ENCODE peak calls at places on chromosomes 16 and 17, in nine cellular contexts. U is endodermal cell, Y is lung, F is neuronal stem cell, D is cardiac muscle cell, E is ovary, Z is kidney, W is psoas muscle, O is A673. P is an unnamed sample. For H3K4me1, the result is how much of the 10 kb centered on the place peaks cover.

GRCh38 chr17:68909066-68909465 is 46.1 kb downstream of the ABCA8 start:
- DNase-seq in D (peak), Y (peak), O (peak), U (no peak), W (peak), F (no peak), E (peak), Z (no peak), P (peak)

GRCh38 chr17:17124341-17124740 is 81.8 kb downstream of the PLD6 start:
- DNase-seq in O (no peak), E (no peak), F (no peak), U (no peak), Z (no peak), Y (no peak), D (no peak), W (no peak), P (no peak)

GRCh38 chr16:50121721-50122445 is 31.2 kb upstream of the TENT4B start:
- DNase-seq in O (no peak), Y (no peak), Z (no peak), F (no peak), W (no peak), U (no peak), D (no peak), E (no peak), P (no peak)

GRCh38 chr17:75151893-75152292 is 2.4 kb downstream of the JPT1 start:
- DNase-seq in Z (no peak), E (no peak), U (no peak), W (no peak), F (no peak), Y (no peak), D (no peak), O (peak), P (no peak)

GRCh38 chr16:4945560-4946502 is 8.9 kb upstream of the PPL start:
- DNase-seq in D (no peak), Y (peak), O (peak), U (no peak), F (no peak), E (peak), W (peak), Z (peak), P (peak)

GRCh38 chr17:29357821-29358232 is 32.3 kb upstream of the TAOK1 start:
- DNase-seq in F (no peak), O (no peak), W (no peak), D (peak), E (no peak), U (no peak), Y (no peak), Z (no peak), P (no peak)

GRCh38 chr17:67742025-67742424 is 24.3 kb downstream of the NOL11 start:
- DNase-seq in U (no peak), Y (no peak), D (no peak), W (no peak), F (no peak), E (no peak), O (no peak), Z (no peak), P (no peak)

GRCh38 chr17:61139219-61139618 is 260.4 kb upstream of the TBX2 start:
- DNase-seq in O (no peak), Z (no peak), D (peak), E (no peak), U (no peak), F (no peak), W (no peak), Y (no peak), P (no peak)

GRCh38 chr16:23739516-23739915 is 15.3 kb upstream of the CHP2 start:
- DNase-seq in U (no peak), W (no peak), D (no peak), F (no peak), Z (no peak), O (no peak), Y (no peak), E (no peak), P (no peak)

GRCh38 chr16:63883091-63883490 is 1238.8 kb downstream of the CDH11 start:
- DNase-seq in Y (no peak), U (no peak), F (no peak), D (no peak), E (no peak), O (no peak), W (no peak), Z (no peak), P (no peak)

GRCh38 chr16:21104124-21104860 is 46.4 kb downstream of the DNAH3 start:
- DNase-seq in F (no peak), Z (no peak), U (no peak), Y (no peak), O (peak), W (no peak), D (peak), E (no peak), P (peak)

GRCh38 chr16:73036074-73036826 is 11.7 kb downstream of the ZFHX3 start:
- DNase-seq in E (no peak), U (peak), Z (peak), W (no peak), O (peak), F (peak), Y (no peak), D (no peak), P (no peak)

GRCh38 chr16:46973457-46974324 is at the start of gene DNAJA2:
- DNase-seq in D (peak), U (peak), W (peak), E (peak), Z (peak), O (peak), F (peak), Y (peak), P (peak)

GRCh38 chr17:40548982-40549680 is 16.1 kb downstream of the CCR7 start:
- DNase-seq in E (peak), Y (peak), W (peak), Z (no peak), F (no peak), D (peak), U (peak), O (no peak), P (peak)

GRCh38 chr17:4850236-4850635 is 17.1 kb downstream of the MINK1 start:
- DNase-seq in O (no peak), F (no peak), Y (no peak), U (no peak), E (no peak), Z (peak), D (no peak), W (no peak), P (no peak)

GRCh38 chr17:31294231-31294630 is 2.8 kb downstream of the OMG start:
- DNase-seq in Y (no peak), W (no peak), E (no peak), O (no peak), Z (no peak), U (no peak), D (no peak), F (no peak), P (no peak)

GRCh38 chr17:76566988-76567431 is 18.6 kb downstream of the ST6GALNAC2 start:
- DNase-seq in E (no peak), U (peak), W (no peak), F (no peak), Z (no peak), Y (no peak), O (no peak), D (no peak), P (no peak)

GRCh38 chr17:40530531-40530987 is 29.1 kb upstream of the TNS4 start:
- DNase-seq in D (no peak), E (no peak), Y (no peak), F (no peak), W (no peak), U (peak), Z (no peak), O (no peak), P (no peak)

GRCh38 chr17:40516581-40517285 is 15.3 kb upstream of the TNS4 start:
- DNase-seq in Y (no peak), O (no peak), W (no peak), Z (no peak), E (no peak), U (peak), F (no peak), D (peak), P (no peak)

GRCh38 chr17:214881-215331 is 33.5 kb upstream of the DOC2B start:
- DNase-seq in W (peak), D (no peak), Y (no peak), E (no peak), Z (peak), F (no peak), U (no peak), O (no peak), P (no peak)

GRCh38 chr17:83005639-83006038 is 73.8 kb upstream of the METRNL start:
- DNase-seq in W (no peak), E (no peak), U (peak), Z (no peak), O (no peak), D (no peak), F (no peak), Y (no peak), P (peak)

GRCh38 chr17:5509482-5509881 is 23.1 kb downstream of the MIS12 start:
- DNase-seq in U (no peak), Z (no peak), O (no peak), W (no peak), F (no peak), E (no peak), D (peak), Y (no peak), P (no peak)

GRCh38 chr16:27350006-27350405 is 36.2 kb downstream of the IL4R start:
- DNase-seq in W (no peak), E (no peak), F (no peak), Z (no peak), Y (no peak), U (no peak), O (no peak), D (no peak), P (no peak)

GRCh38 chr17:72302735-72303134 is 181.9 kb downstream of the SOX9 start:
- DNase-seq in D (no peak), Y (no peak), U (no peak), W (no peak), E (no peak), F (no peak), O (no peak), Z (no peak), P (no peak)

GRCh38 chr17:73231363-73231762 is 30.3 kb downstream of the CPSF4L start:
- DNase-seq in F (no peak), D (peak), Y (no peak), U (no peak), W (no peak), Z (no peak), E (peak), O (peak), P (no peak)

GRCh38 chr17:72116692-72117469 is 3.9 kb upstream of the SOX9 start:
- DNase-seq in O (no peak), U (peak), D (peak), Z (no peak), F (no peak), Y (no peak), E (no peak), W (no peak), P (no peak)

GRCh38 chr16:76114681-76115080 is 162.5 kb upstream of the CNTNAP4 start:
- DNase-seq in W (no peak), O (peak), E (no peak), U (no peak), D (no peak), Y (no peak), Z (no peak), F (no peak), P (no peak)

GRCh38 chr17:67068999-67069398 is 24.6 kb downstream of the CACNG1 start:
- DNase-seq in O (peak), E (no peak), U (no peak), Y (no peak), D (no peak), Z (no peak), W (no peak), F (no peak), P (no peak)

GRCh38 chr16:84700518-84701277 is 898 bp downstream of the USP10 start:
- DNase-seq in O (peak), F (peak), Y (no peak), W (no peak), E (no peak), D (no peak), Z (no peak), U (peak), P (no peak)

GRCh38 chr16:84068041-84068440 is 25.4 kb upstream of the SLC38A8 start:
- DNase-seq in W (no peak), D (no peak), E (no peak), O (no peak), U (no peak), F (no peak), Y (no peak), Z (no peak), P (no peak)

GRCh38 chr16:7257026-7257425 is 75.6 kb upstream of the RBFOX1 start:
- DNase-seq in E (no peak), Z (no peak), F (no peak), W (no peak), Y (no peak), D (no peak), O (no peak), U (no peak), P (no peak)

GRCh38 chr16:57576429-57576870 is 34.0 kb downstream of the ADGRG5 start:
- DNase-seq in Y (peak), O (peak), D (peak), E (peak), W (peak), F (peak), Z (peak), U (peak), P (peak)

GRCh38 chr17:18371455-18371854 is 6.1 kb upstream of the EVPLL start:
- DNase-seq in W (no peak), F (no peak), D (no peak), O (no peak), Y (no peak), E (no peak), U (no peak), Z (no peak), P (no peak)

GRCh38 chr17:59666235-59666634 is 41.0 kb downstream of the PTRH2 start:
- DNase-seq in Z (no peak), F (no peak), Y (no peak), E (no peak), U (no peak), O (peak), W (no peak), D (peak), P (no peak)

GRCh38 chr16:18829221-18829620 is 27.9 kb upstream of the ARL6IP1 start:
- DNase-seq in D (no peak), Y (no peak), Z (no peak), F (no peak), O (no peak), E (no peak), W (no peak), U (no peak), P (no peak)

GRCh38 chr16:149024-149675 is 3.3 kb upstream of the HBZ start:
- DNase-seq in F (no peak), E (no peak), U (no peak), Y (no peak), D (peak), Z (no peak), O (no peak), W (no peak), P (no peak)

GRCh38 chr17:45018514-45019176 is 32.8 kb downstream of the DCAKD start:
- DNase-seq in Y (no peak), O (no peak), U (peak), E (peak), Z (no peak), W (no peak), D (peak), F (no peak), P (no peak)

GRCh38 chr16:89721644-89722391 is 481 bp downstream of the ZNF276 start:
- DNase-seq in Z (peak), O (peak), D (peak), W (peak), Y (peak), E (no peak), F (no peak), U (no peak), P (no peak)

GRCh38 chr17:72234951-72235350 is 114.1 kb downstream of the SOX9 start:
- DNase-seq in E (no peak), D (no peak), F (no peak), Y (no peak), W (no peak), O (no peak), Z (no peak), U (peak), P (no peak)

GRCh38 chr17:36547776-36548175 is 3.1 kb downstream of the GGNBP2 start:
- DNase-seq in U (no peak), E (no peak), F (no peak), D (no peak), Z (no peak), W (no peak), O (no peak), Y (no peak), P (no peak)
- H3K4me1 ChIP-seq in U (under half), E (under half), F (under half), D (under half), Z (under half), W (half or more), O (under half), Y (under half), P (half or more)

GRCh38 chr17:58398574-58399266 is 18.6 kb downstream of the RNF43 start:
- DNase-seq in U (no peak), Z (no peak), Y (no peak), W (no peak), D (no peak), O (no peak), E (no peak), F (no peak), P (no peak)

GRCh38 chr17:58401287-58401686 is 16.0 kb downstream of the RNF43 start:
- DNase-seq in U (no peak), F (no peak), Y (no peak), D (no peak), Z (no peak), E (no peak), O (no peak), W (no peak), P (no peak)

GRCh38 chr17:58400826-58401225 is 16.5 kb downstream of the RNF43 start:
- DNase-seq in E (no peak), Z (no peak), U (no peak), W (no peak), F (no peak), O (no peak), D (no peak), Y (no peak), P (no peak)

GRCh38 chr17:58402047-58402446 is 15.3 kb downstream of the RNF43 start:
- DNase-seq in U (no peak), Z (no peak), F (no peak), W (no peak), D (peak), O (no peak), E (no peak), Y (no peak), P (no peak)

GRCh38 chr17:58399974-58400373 is 17.4 kb downstream of the RNF43 start:
- DNase-seq in U (no peak), O (no peak), E (no peak), F (no peak), Z (no peak), W (no peak), Y (no peak), D (no peak), P (no peak)
- H3K4me1 ChIP-seq in U (under half), O (under half), E (under half), F (under half), Z (under half), W (under half), Y (under half), D (under half), P (under half)

GRCh38 chr16:74660383-74660782 is 6.3 kb downstream of the RFWD3 start:
- DNase-seq in O (no peak), W (no peak), D (no peak), E (no peak), U (no peak), Y (no peak), F (no peak), Z (no peak), P (no peak)
- H3K4me1 ChIP-seq in O (under half), W (under half), D (under half), E (under half), U (under half), Y (under half), F (under half), Z (under half), P (under half)

GRCh38 chr16:86549893-86550190 is 5.2 kb downstream of the MTHFSD start:
- DNase-seq in F (no peak), Z (no peak), E (no peak), U (no peak), O (no peak), W (no peak), Y (no peak), D (no peak), P (no peak)
- H3K4me1 ChIP-seq in F (under half), Z (under half), E (under half), U (under half), O (under half), W (under half), Y (under half), D (under half), P (under half)

GRCh38 chr17:78892062-78892456 is 10.9 kb downstream of the CEP295NL start:
- DNase-seq in O (no peak), E (no peak), D (no peak), Z (no peak), Y (no peak), F (no peak), W (no peak), U (no peak), P (no peak)

GRCh38 chr17:78890111-78890897 is 12.7 kb downstream of the CEP295NL start:
- DNase-seq in Y (peak), Z (peak), O (peak), F (no peak), W (peak), E (no peak), D (no peak), U (no peak), P (peak)

GRCh38 chr17:78892936-78893379 is 10.0 kb downstream of the CEP295NL start:
- DNase-seq in E (no peak), U (no peak), Y (no peak), O (no peak), Z (no peak), W (no peak), F (no peak), D (no peak), P (no peak)

GRCh38 chr17:78892520-78892919 is 10.5 kb downstream of the CEP295NL start:
- DNase-seq in U (no peak), O (no peak), W (no peak), D (no peak), E (no peak), F (no peak), Y (no peak), Z (no peak), P (no peak)

DNA sequence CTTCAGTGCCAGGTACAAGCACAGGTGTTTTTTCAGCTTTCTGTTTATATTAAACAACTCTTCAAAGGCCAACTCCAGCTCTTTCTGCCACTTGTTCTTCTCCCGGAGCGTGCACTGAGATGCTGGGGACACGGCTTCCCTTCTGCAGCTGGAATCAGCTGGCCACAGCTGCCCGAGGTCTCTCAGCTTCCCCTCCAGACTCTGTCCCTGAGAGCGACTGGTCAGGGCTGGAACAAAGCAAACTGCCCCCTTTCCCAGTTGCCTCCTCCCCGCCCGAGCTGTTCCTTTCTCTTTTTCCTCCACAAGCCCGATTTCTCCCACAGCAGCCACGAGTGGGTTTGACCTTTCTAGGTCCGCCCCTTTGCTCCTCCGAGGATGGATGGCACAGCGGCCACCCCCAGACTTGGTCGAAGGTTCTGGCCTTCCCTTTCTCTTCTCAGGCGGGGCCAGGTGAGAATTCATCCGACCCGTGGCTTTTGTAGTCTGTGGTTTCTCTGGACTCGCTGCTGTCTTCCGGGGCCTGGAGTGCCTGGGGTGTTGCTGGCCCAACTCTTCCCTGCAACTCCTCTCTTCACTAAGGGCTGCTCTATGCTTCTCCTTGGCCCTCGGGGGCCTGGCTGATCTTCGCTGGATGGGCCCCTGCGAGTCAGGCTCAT is 11.5 kb downstream of the CEP295NL start:
- DNase-seq in Y (no peak), O (no peak), F (no peak), D (no peak), W (no peak), Z (no peak), E (no peak), U (no peak), P (no peak)
- H3K4me1 ChIP-seq in Y (under half), O (under half), F (under half), D (under half), W (under half), Z (under half), E (under half), U (under half), P (under half)

GRCh38 chr16:88527186-88527936 is 42.8 kb upstream of the ZC3H18 start:
- DNase-seq in Z (peak), O (peak), D (peak), F (peak), W (peak), Y (peak), U (peak), E (peak), P (peak)
- H3K4me1 ChIP-seq in Z (under half), O (under half), D (under half), F (under half), W (half or more), Y (under half), U (under half), E (under half), P (under half)

GRCh38 chr17:81054308-81054707 is 19.4 kb downstream of the BAIAP2 start:
- DNase-seq in O (no peak), F (no peak), W (no peak), Z (no peak), Y (no peak), U (no peak), D (no peak), E (no peak), P (no peak)
- H3K4me1 ChIP-seq in O (under half), F (under half), W (under half), Z (under half), Y (half or more), U (under half), D (under half), E (under half), P (half or more)

GRCh38 chr16:11256657-11257130 is 690 bp upstream of the SOCS1 start:
- DNase-seq in E (no peak), Z (no peak), Y (peak), U (peak), D (peak), W (peak), O (peak), F (peak), P (no peak)
- H3K4me1 ChIP-seq in E (under half), Z (under half), Y (under half), U (under half), D (under half), W (under half), O (under half), F (under half), P (under half)

GRCh38 chr16:82379601-82380000 is 209.6 kb upstream of the MPHOSPH6 start:
- DNase-seq in F (no peak), U (no peak), D (no peak), Z (no peak), W (no peak), Y (no peak), O (no peak), E (no peak), P (no peak)
- H3K4me1 ChIP-seq in F (under half), U (under half), D (under half), Z (under half), W (under half), Y (under half), O (under half), E (under half), P (under half)

P was measured in right atrium auricular region.